ENCODE peak calls at places on chromosomes 16 and 17, in seven cellular contexts. One of them, this sample, is unnamed. For H3K36me3, the result is how much of the 10 kb centered on the place peaks cover.

GRCh38 chr17:2707721-2708584 is 3.6 kb downstream of the CLUH start:
- DNase-seq in CD4-positive, CD25-positive, alpha-beta regulatory T cell: no peak
- DNase-seq in right lobe of liver: peak
- DNase-seq in BE2C: peak
- DNase-seq in kidney: peak
- DNase-seq in CD8-positive, alpha-beta memory T cell: no peak
- DNase-seq in uterus: no peak
- DNase-seq in this sample: no peak

GRCh38 chr17:78817123-78817522 is 23.5 kb downstream of the USP36 start:
- DNase-seq in CD4-positive, CD25-positive, alpha-beta regulatory T cell: peak
- DNase-seq in right lobe of liver: no peak
- DNase-seq in BE2C: no peak
- DNase-seq in kidney: no peak
- DNase-seq in CD8-positive, alpha-beta memory T cell: peak
- DNase-seq in uterus: no peak
- DNase-seq in this sample: no peak

GRCh38 chr16:71635632-71636031 is 9.6 kb downstream of the MARVELD3 start:
- DNase-seq in CD4-positive, CD25-positive, alpha-beta regulatory T cell: no peak
- DNase-seq in right lobe of liver: no peak
- DNase-seq in BE2C: no peak
- DNase-seq in kidney: no peak
- DNase-seq in CD8-positive, alpha-beta memory T cell: no peak
- DNase-seq in uterus: no peak
- DNase-seq in this sample: no peak

GRCh38 chr17:75774988-75775668 is 9.5 kb upstream of the UNK start:
- DNase-seq in CD4-positive, CD25-positive, alpha-beta regulatory T cell: no peak
- DNase-seq in right lobe of liver: no peak
- DNase-seq in BE2C: no peak
- DNase-seq in kidney: peak
- DNase-seq in CD8-positive, alpha-beta memory T cell: no peak
- DNase-seq in uterus: no peak
- DNase-seq in this sample: no peak

GRCh38 chr17:77959926-77960521 is 1.5 kb downstream of the TNRC6C start:
- DNase-seq in CD4-positive, CD25-positive, alpha-beta regulatory T cell: peak
- DNase-seq in right lobe of liver: no peak
- DNase-seq in BE2C: no peak
- DNase-seq in kidney: no peak
- DNase-seq in CD8-positive, alpha-beta memory T cell: peak
- DNase-seq in uterus: no peak
- DNase-seq in this sample: no peak

GRCh38 chr16:86549076-86549892 is 5.8 kb downstream of the MTHFSD start:
- DNase-seq in CD4-positive, CD25-positive, alpha-beta regulatory T cell: peak
- DNase-seq in right lobe of liver: no peak
- DNase-seq in BE2C: no peak
- DNase-seq in kidney: no peak
- DNase-seq in CD8-positive, alpha-beta memory T cell: peak
- DNase-seq in uterus: no peak
- DNase-seq in this sample: no peak

GRCh38 chr17:35944151-35944550 is 638 bp upstream of the LYZL6 start:
- DNase-seq in CD4-positive, CD25-positive, alpha-beta regulatory T cell: no peak
- DNase-seq in right lobe of liver: no peak
- DNase-seq in BE2C: no peak
- DNase-seq in kidney: no peak
- DNase-seq in CD8-positive, alpha-beta memory T cell: no peak
- DNase-seq in uterus: no peak
- DNase-seq in this sample: no peak

GRCh38 chr17:10215286-10215685 is 16.9 kb upstream of the GAS7 start:
- DNase-seq in CD4-positive, CD25-positive, alpha-beta regulatory T cell: no peak
- DNase-seq in right lobe of liver: no peak
- DNase-seq in BE2C: no peak
- DNase-seq in kidney: no peak
- DNase-seq in CD8-positive, alpha-beta memory T cell: no peak
- DNase-seq in uterus: no peak
- DNase-seq in this sample: no peak

GRCh38 chr17:48413613-48414405 is 16.2 kb downstream of the SKAP1 start:
- DNase-seq in CD4-positive, CD25-positive, alpha-beta regulatory T cell: peak
- DNase-seq in right lobe of liver: no peak
- DNase-seq in BE2C: no peak
- DNase-seq in kidney: no peak
- DNase-seq in CD8-positive, alpha-beta memory T cell: no peak
- DNase-seq in uterus: no peak
- DNase-seq in this sample: no peak

GRCh38 chr17:42535400-42536047 is 517 bp upstream of the NAGLU start:
- DNase-seq in CD4-positive, CD25-positive, alpha-beta regulatory T cell: no peak
- DNase-seq in right lobe of liver: no peak
- DNase-seq in BE2C: no peak
- DNase-seq in kidney: no peak
- DNase-seq in CD8-positive, alpha-beta memory T cell: no peak
- DNase-seq in uterus: no peak
- DNase-seq in this sample: no peak

GRCh38 chr16:79282806-79283205 is 317.7 kb downstream of the MAF start:
- DNase-seq in CD4-positive, CD25-positive, alpha-beta regulatory T cell: peak
- DNase-seq in right lobe of liver: no peak
- DNase-seq in BE2C: no peak
- DNase-seq in kidney: no peak
- DNase-seq in CD8-positive, alpha-beta memory T cell: no peak
- DNase-seq in uterus: no peak
- DNase-seq in this sample: no peak

GRCh38 chr17:48997103-48997826 is at the start of gene IGF2BP1:
- DNase-seq in CD4-positive, CD25-positive, alpha-beta regulatory T cell: peak
- DNase-seq in right lobe of liver: no peak
- DNase-seq in BE2C: peak
- DNase-seq in kidney: no peak
- DNase-seq in CD8-positive, alpha-beta memory T cell: no peak
- DNase-seq in uterus: no peak
- DNase-seq in this sample: no peak

GRCh38 chr16:48330847-48331204 is 54.4 kb downstream of the SIAH1 start:
- DNase-seq in CD4-positive, CD25-positive, alpha-beta regulatory T cell: no peak
- DNase-seq in right lobe of liver: no peak
- DNase-seq in BE2C: no peak
- DNase-seq in kidney: no peak
- DNase-seq in CD8-positive, alpha-beta memory T cell: no peak
- DNase-seq in uterus: no peak
- DNase-seq in this sample: no peak

GRCh38 chr16:86306811-86307517 is 203.4 kb upstream of the FOXF1 start:
- DNase-seq in CD4-positive, CD25-positive, alpha-beta regulatory T cell: no peak
- DNase-seq in right lobe of liver: no peak
- DNase-seq in BE2C: no peak
- DNase-seq in kidney: no peak
- DNase-seq in CD8-positive, alpha-beta memory T cell: no peak
- DNase-seq in uterus: peak
- DNase-seq in this sample: no peak

GRCh38 chr16:19766554-19766884 is 48.4 kb downstream of the IQCK start:
- DNase-seq in CD4-positive, CD25-positive, alpha-beta regulatory T cell: no peak
- DNase-seq in right lobe of liver: no peak
- DNase-seq in BE2C: no peak
- DNase-seq in kidney: no peak
- DNase-seq in CD8-positive, alpha-beta memory T cell: no peak
- DNase-seq in uterus: no peak
- DNase-seq in this sample: no peak

GRCh38 chr16:23516366-23517137 is 6.3 kb upstream of the GGA2 start:
- DNase-seq in CD4-positive, CD25-positive, alpha-beta regulatory T cell: no peak
- DNase-seq in right lobe of liver: no peak
- DNase-seq in BE2C: no peak
- DNase-seq in kidney: peak
- DNase-seq in CD8-positive, alpha-beta memory T cell: no peak
- DNase-seq in uterus: no peak
- DNase-seq in this sample: no peak

GRCh38 chr17:19771971-19772630 is 24.0 kb upstream of the ALDH3A1 start:
- DNase-seq in CD4-positive, CD25-positive, alpha-beta regulatory T cell: peak
- DNase-seq in right lobe of liver: no peak
- DNase-seq in BE2C: no peak
- DNase-seq in kidney: no peak
- DNase-seq in CD8-positive, alpha-beta memory T cell: no peak
- DNase-seq in uterus: no peak
- DNase-seq in this sample: no peak

GRCh38 chr17:64118452-64118979 is 11.4 kb downstream of the ERN1 start:
- DNase-seq in CD4-positive, CD25-positive, alpha-beta regulatory T cell: no peak
- DNase-seq in right lobe of liver: peak
- DNase-seq in BE2C: no peak
- DNase-seq in kidney: no peak
- DNase-seq in CD8-positive, alpha-beta memory T cell: no peak
- DNase-seq in uterus: peak
- DNase-seq in this sample: peak

GRCh38 chr17:74807925-74808324 is 31.8 kb upstream of the NAT9 start:
- DNase-seq in CD4-positive, CD25-positive, alpha-beta regulatory T cell: no peak
- DNase-seq in right lobe of liver: no peak
- DNase-seq in BE2C: peak
- DNase-seq in kidney: no peak
- DNase-seq in CD8-positive, alpha-beta memory T cell: no peak
- DNase-seq in uterus: no peak
- DNase-seq in this sample: no peak

GRCh38 chr17:4407851-4408250 is 25.9 kb upstream of the SPNS3 start:
- DNase-seq in CD4-positive, CD25-positive, alpha-beta regulatory T cell: no peak
- DNase-seq in right lobe of liver: no peak
- DNase-seq in BE2C: no peak
- DNase-seq in kidney: no peak
- DNase-seq in CD8-positive, alpha-beta memory T cell: no peak
- DNase-seq in uterus: no peak
- DNase-seq in this sample: no peak

GRCh38 chr16:84169765-84170310 is 17.0 kb downstream of the TAF1C start:
- DNase-seq in CD4-positive, CD25-positive, alpha-beta regulatory T cell: no peak
- DNase-seq in right lobe of liver: no peak
- DNase-seq in BE2C: no peak
- DNase-seq in kidney: no peak
- DNase-seq in CD8-positive, alpha-beta memory T cell: no peak
- DNase-seq in uterus: no peak
- DNase-seq in this sample: no peak

GRCh38 chr17:35314415-35315216 is 58.8 kb downstream of the SLFN11 start:
- DNase-seq in CD4-positive, CD25-positive, alpha-beta regulatory T cell: no peak
- DNase-seq in right lobe of liver: no peak
- DNase-seq in BE2C: no peak
- DNase-seq in kidney: no peak
- DNase-seq in CD8-positive, alpha-beta memory T cell: no peak
- DNase-seq in uterus: no peak
- DNase-seq in this sample: no peak

GRCh38 chr17:77049440-77049839 is 91.3 kb upstream of the SEC14L1 start:
- DNase-seq in CD4-positive, CD25-positive, alpha-beta regulatory T cell: no peak
- DNase-seq in right lobe of liver: no peak
- DNase-seq in BE2C: no peak
- DNase-seq in kidney: no peak
- DNase-seq in CD8-positive, alpha-beta memory T cell: no peak
- DNase-seq in uterus: no peak
- DNase-seq in this sample: no peak

GRCh38 chr17:45968732-45969131 is 30.3 kb upstream of the STH start:
- DNase-seq in CD4-positive, CD25-positive, alpha-beta regulatory T cell: no peak
- DNase-seq in right lobe of liver: no peak
- DNase-seq in BE2C: no peak
- DNase-seq in kidney: no peak
- DNase-seq in CD8-positive, alpha-beta memory T cell: no peak
- DNase-seq in uterus: no peak
- DNase-seq in this sample: no peak
- H3K36me3 ChIP-seq in CD4-positive, CD25-positive, alpha-beta regulatory T cell: under half
- H3K36me3 ChIP-seq in right lobe of liver: under half
- H3K36me3 ChIP-seq in BE2C: under half
- H3K36me3 ChIP-seq in kidney: under half
- H3K36me3 ChIP-seq in CD8-positive, alpha-beta memory T cell: under half
- H3K36me3 ChIP-seq in uterus: under half
- H3K36me3 ChIP-seq in this sample: under half

GRCh38 chr17:43983515-43984411 is 20.7 kb upstream of the NAGS start:
- DNase-seq in CD4-positive, CD25-positive, alpha-beta regulatory T cell: peak
- DNase-seq in right lobe of liver: peak
- DNase-seq in BE2C: peak
- DNase-seq in kidney: peak
- DNase-seq in CD8-positive, alpha-beta memory T cell: peak
- DNase-seq in uterus: no peak
- DNase-seq in this sample: no peak

GRCh38 chr17:43986225-43986981 is 18.0 kb upstream of the NAGS start:
- DNase-seq in CD4-positive, CD25-positive, alpha-beta regulatory T cell: no peak
- DNase-seq in right lobe of liver: no peak
- DNase-seq in BE2C: no peak
- DNase-seq in kidney: no peak
- DNase-seq in CD8-positive, alpha-beta memory T cell: no peak
- DNase-seq in uterus: no peak
- DNase-seq in this sample: no peak

GRCh38 chr17:43982171-43982570 is 22.3 kb upstream of the NAGS start:
- DNase-seq in CD4-positive, CD25-positive, alpha-beta regulatory T cell: no peak
- DNase-seq in right lobe of liver: no peak
- DNase-seq in BE2C: no peak
- DNase-seq in kidney: no peak
- DNase-seq in CD8-positive, alpha-beta memory T cell: no peak
- DNase-seq in uterus: no peak
- DNase-seq in this sample: no peak

GRCh38 chr17:43984521-43984920 is 19.9 kb upstream of the NAGS start:
- DNase-seq in CD4-positive, CD25-positive, alpha-beta regulatory T cell: no peak
- DNase-seq in right lobe of liver: no peak
- DNase-seq in BE2C: no peak
- DNase-seq in kidney: no peak
- DNase-seq in CD8-positive, alpha-beta memory T cell: no peak
- DNase-seq in uterus: no peak
- DNase-seq in this sample: no peak

DNA sequence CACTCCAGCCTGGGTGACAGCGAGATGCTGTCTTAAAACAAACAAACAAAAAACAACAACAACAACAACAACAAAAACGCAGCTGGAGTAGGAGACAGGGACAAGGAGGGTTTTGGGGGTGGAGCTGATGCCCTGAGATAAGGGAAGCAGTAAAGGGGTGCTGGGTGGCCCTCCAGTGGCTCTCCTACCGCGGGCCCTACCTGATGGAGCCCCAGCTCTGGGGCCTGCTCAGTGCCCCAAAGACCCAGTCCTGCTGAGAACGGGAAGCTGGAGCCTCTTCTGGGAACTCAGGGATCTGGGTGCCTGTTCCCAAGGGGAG is 21.3 kb upstream of the NAGS start:
- DNase-seq in CD4-positive, CD25-positive, alpha-beta regulatory T cell: no peak
- DNase-seq in right lobe of liver: no peak
- DNase-seq in BE2C: no peak
- DNase-seq in kidney: no peak
- DNase-seq in CD8-positive, alpha-beta memory T cell: no peak
- DNase-seq in uterus: no peak
- DNase-seq in this sample: no peak
- H3K36me3 ChIP-seq in CD4-positive, CD25-positive, alpha-beta regulatory T cell: under half
- H3K36me3 ChIP-seq in right lobe of liver: under half
- H3K36me3 ChIP-seq in BE2C: under half
- H3K36me3 ChIP-seq in kidney: under half
- H3K36me3 ChIP-seq in CD8-positive, alpha-beta memory T cell: under half
- H3K36me3 ChIP-seq in uterus: under half
- H3K36me3 ChIP-seq in this sample: under half

DNA sequence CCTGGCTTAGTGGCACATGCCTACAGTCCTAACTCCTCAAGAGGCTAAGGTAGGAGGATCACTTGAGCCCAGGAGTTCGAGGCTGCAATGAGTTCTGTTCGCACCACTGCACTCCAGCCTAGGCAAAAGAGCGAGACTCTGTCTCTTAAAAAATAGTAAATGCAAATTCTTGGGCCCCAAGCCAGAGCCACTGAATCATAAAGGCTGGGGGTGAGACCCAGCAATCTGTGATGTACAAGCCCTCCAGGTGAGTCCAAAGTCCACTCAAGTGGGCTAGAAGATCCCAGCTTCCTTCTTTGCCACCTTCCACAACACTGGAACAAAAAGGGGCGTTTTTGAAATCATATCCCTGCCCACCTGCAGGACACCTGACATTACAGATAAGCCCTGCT is 16.9 kb downstream of the TRIM25 start:
- DNase-seq in CD4-positive, CD25-positive, alpha-beta regulatory T cell: no peak
- DNase-seq in right lobe of liver: no peak
- DNase-seq in BE2C: no peak
- DNase-seq in kidney: no peak
- DNase-seq in CD8-positive, alpha-beta memory T cell: no peak
- DNase-seq in uterus: no peak
- DNase-seq in this sample: no peak
- H3K36me3 ChIP-seq in CD4-positive, CD25-positive, alpha-beta regulatory T cell: half or more
- H3K36me3 ChIP-seq in right lobe of liver: half or more
- H3K36me3 ChIP-seq in BE2C: under half
- H3K36me3 ChIP-seq in kidney: half or more
- H3K36me3 ChIP-seq in CD8-positive, alpha-beta memory T cell: half or more
- H3K36me3 ChIP-seq in uterus: under half
- H3K36me3 ChIP-seq in this sample: under half

GRCh38 chr17:82901836-82902235 is 62.0 kb upstream of the ZNF750 start:
- DNase-seq in CD4-positive, CD25-positive, alpha-beta regulatory T cell: no peak
- DNase-seq in right lobe of liver: no peak
- DNase-seq in BE2C: no peak
- DNase-seq in kidney: peak
- DNase-seq in CD8-positive, alpha-beta memory T cell: no peak
- DNase-seq in uterus: no peak
- DNase-seq in this sample: no peak
- H3K36me3 ChIP-seq in CD4-positive, CD25-positive, alpha-beta regulatory T cell: under half
- H3K36me3 ChIP-seq in right lobe of liver: under half
- H3K36me3 ChIP-seq in BE2C: under half
- H3K36me3 ChIP-seq in kidney: under half
- H3K36me3 ChIP-seq in CD8-positive, alpha-beta memory T cell: under half
- H3K36me3 ChIP-seq in uterus: under half
- H3K36me3 ChIP-seq in this sample: under half